ENCODE peak calls at places on chromosomes 2 and 18, in ten cellular contexts. J is HL-60, Z is Daoy, L is Calu3, N is AG08396, T is GM20000, K is A549, P is anterior cingulate cortex, I is cardiac fibroblast, W is Panc1. V is an unnamed sample.

GRCh38 chr18:23837591-23837990 is 148.3 kb downstream of the LAMA3 start:
- DNase-seq in J (no peak), Z (peak; percentile 51), L (no peak), N (peak; percentile 50), T (no peak), K (no peak), P (no peak), I (peak; percentile 89), W (no peak), V (no peak)

GRCh38 chr2:22554453-22554852 is 830.5 kb upstream of the KLHL29 start:
- DNase-seq in J (no peak), Z (no peak), L (no peak), N (no peak), T (no peak), K (no peak), P (no peak), I (no peak), W (no peak), V (no peak)

GRCh38 chr18:13259701-13260100 is 41.1 kb downstream of the LDLRAD4 start:
- DNase-seq in J (no peak), Z (no peak), L (no peak), N (no peak), T (no peak), K (no peak), P (no peak), I (no peak), W (no peak), V (no peak)

GRCh38 chr2:120344991-120345975 is 653 bp upstream of the INHBB start:
- DNase-seq in J (no peak), Z (peak; percentile 54), L (peak; percentile 19), N (peak; percentile 39), T (peak; percentile 59), K (no peak), P (no peak), I (no peak), W (no peak), V (peak; percentile 46)

GRCh38 chr2:80499095-80499494 is 194.5 kb upstream of the LRRTM1 start:
- DNase-seq in J (no peak), Z (no peak), L (no peak), N (peak; percentile 16), T (no peak), K (no peak), P (no peak), I (peak; percentile 84), W (no peak), V (peak; percentile 73)

GRCh38 chr2:18047896-18048657 is 169.6 kb downstream of the KCNS3 start:
- DNase-seq in J (no peak), Z (peak; percentile 60), L (peak; percentile 58), N (peak; percentile 37), T (no peak), K (peak; percentile 5), P (no peak), I (peak; percentile 29), W (no peak), V (peak; percentile 42)

GRCh38 chr2:105765415-105766299 is 20.9 kb downstream of the NCK2 start:
- DNase-seq in J (no peak), Z (no peak), L (no peak), N (no peak), T (no peak), K (no peak), P (no peak), I (no peak), W (no peak), V (no peak)

GRCh38 chr2:44551001-44551400 is 189.3 kb downstream of the CAMKMT start:
- DNase-seq in J (no peak), Z (no peak), L (no peak), N (no peak), T (no peak), K (no peak), P (no peak), I (no peak), W (no peak), V (no peak)

GRCh38 chr18:9960263-9960904 is 46.6 kb downstream of the VAPA start:
- DNase-seq in J (no peak), Z (no peak), L (no peak), N (no peak), T (no peak), K (no peak), P (no peak), I (no peak), W (no peak), V (no peak)

GRCh38 chr2:206488623-206489022 is 45.3 kb downstream of the ADAM23 start:
- DNase-seq in J (no peak), Z (no peak), L (no peak), N (no peak), T (no peak), K (no peak), P (no peak), I (no peak), W (no peak), V (no peak)

GRCh38 chr2:178409261-178409660 is 41.7 kb downstream of the PRKRA start:
- DNase-seq in J (no peak), Z (no peak), L (no peak), N (no peak), T (no peak), K (no peak), P (no peak), I (no peak), W (no peak), V (no peak)

V was measured in hepatocyte.